ENCODE peak calls at places on chromosomes 11 and 22, in six cellular contexts. D is cardiac fibroblast, E is MM.1S, W is fibroblast of the aortic adventitia, H is cardiac muscle cell, G is A549. T is an unnamed sample.
A peak's percentile ranks its signal among the peaks of the same experiment; 100 is the strongest.

GRCh38 chr11:132072044-132072879 is 701.8 kb downstream of the NTM start:
- DNase-seq in D (peak; percentile 99), E (no peak), W (peak; percentile 96), H (peak; percentile 90), G (no peak), T (no peak)

GRCh38 chr22:46043816-46044717 is 67.1 kb upstream of the WNT7B start:
- DNase-seq in D (peak; percentile 48), E (no peak), W (peak; percentile 45), H (no peak), G (no peak), T (no peak)

GRCh38 chr11:27603376-27603775 is 96.8 kb upstream of the LIN7C start:
- DNase-seq in D (no peak), E (no peak), W (no peak), H (no peak), G (no peak), T (no peak)

GRCh38 chr11:77141034-77141433 is 13.0 kb downstream of the MYO7A start:
- DNase-seq in D (peak; percentile 81), E (no peak), W (peak; percentile 78), H (peak; percentile 63), G (peak; percentile 41), T (no peak)

GRCh38 chr11:93089474-93090102 is 108.2 kb downstream of the SLC36A4 start:
- DNase-seq in D (peak; percentile 81), E (peak; percentile 71), W (peak; percentile 54), H (peak; percentile 80), G (peak; percentile 43), T (peak; percentile 13)

GRCh38 chr11:1983601-1983961 is 14.1 kb downstream of the H19 start:
- DNase-seq in D (no peak), E (no peak), W (no peak), H (no peak), G (peak; percentile 0), T (no peak)

GRCh38 chr11:19244084-19244483 is 3.3 kb upstream of the E2F8 start:
- DNase-seq in D (peak; percentile 67), E (no peak), W (peak; percentile 29), H (peak; percentile 69), G (no peak), T (no peak)

GRCh38 chr11:99383628-99384300 is 363.0 kb downstream of the CNTN5 start:
- DNase-seq in D (no peak), E (no peak), W (no peak), H (no peak), G (no peak), T (no peak)

GRCh38 chr11:72378704-72379383 is 55.5 kb downstream of the CLPB start:
- DNase-seq in D (peak; percentile 5), E (no peak), W (peak; percentile 69), H (peak; percentile 62), G (no peak), T (no peak)

GRCh38 chr11:76410771-76411423 is 29.8 kb downstream of the GVQW3 start:
- DNase-seq in D (no peak), E (no peak), W (peak; percentile 2), H (no peak), G (no peak), T (no peak)

DNA sequence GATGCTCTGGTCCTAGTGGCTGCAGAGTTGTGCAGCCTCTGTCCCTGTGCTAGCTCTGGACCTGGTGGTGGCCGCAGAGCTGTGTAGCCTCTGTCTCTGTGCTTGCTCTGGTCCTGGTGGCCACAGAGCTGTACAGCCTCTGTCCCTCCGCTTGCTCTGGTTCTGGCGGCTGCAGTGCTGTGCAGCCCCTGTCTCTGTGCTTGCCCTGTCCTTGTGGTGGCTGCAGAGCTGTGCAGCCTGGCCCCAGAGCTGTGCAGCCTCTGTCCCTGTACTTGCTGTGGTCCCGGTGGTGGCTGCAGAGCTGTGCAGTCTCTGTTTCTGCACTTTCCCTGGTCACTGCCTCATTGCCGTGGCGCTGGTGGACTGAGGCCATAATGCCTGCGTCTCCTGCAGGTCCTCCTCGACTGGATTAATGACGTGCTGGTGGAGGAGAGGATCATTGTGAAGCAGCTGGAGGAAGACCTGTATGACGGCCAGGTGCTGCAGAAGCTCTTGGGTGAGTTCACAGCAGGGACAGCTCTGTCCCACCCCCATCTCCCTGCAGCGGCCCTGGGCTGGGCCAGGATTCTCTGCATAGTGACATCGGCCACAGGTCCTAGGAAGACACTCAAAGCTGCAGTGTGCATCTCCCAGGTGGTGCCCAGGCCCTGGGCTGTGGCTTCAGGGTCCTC is 61.9 kb upstream of the PARVG start:
- DNase-seq in D (no peak), E (no peak), W (no peak), H (no peak), G (no peak), T (no peak)
- TF ChIP-seq CTCF in D (no peak), E (no peak), W (no peak), H (no peak), G (no peak), T (no peak)

DNA sequence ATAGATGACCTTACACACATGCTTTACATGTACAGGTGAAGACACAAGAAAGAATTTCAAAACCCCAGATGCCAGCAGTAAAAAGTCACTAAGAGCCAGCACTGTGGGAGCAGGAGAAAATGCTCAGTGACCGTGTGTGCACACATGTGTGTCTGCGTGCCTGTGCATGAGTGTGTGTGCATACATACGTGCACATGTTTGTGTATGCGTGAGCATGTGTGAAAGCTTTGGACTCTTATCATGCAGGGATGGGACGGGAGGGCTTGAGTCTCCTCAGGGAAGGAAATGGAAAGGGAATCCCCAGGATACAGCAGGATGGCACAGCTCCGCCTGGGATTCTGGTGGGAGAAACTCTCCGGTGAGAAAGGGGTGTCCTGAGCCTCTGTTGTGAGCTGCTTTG is 121.5 kb upstream of the B3GAT1 start:
- DNase-seq in D (no peak), E (no peak), W (no peak), H (no peak), G (no peak), T (no peak)
- TF ChIP-seq CTCF in D (no peak), E (no peak), W (no peak), H (no peak), G (no peak), T (no peak)

DNA sequence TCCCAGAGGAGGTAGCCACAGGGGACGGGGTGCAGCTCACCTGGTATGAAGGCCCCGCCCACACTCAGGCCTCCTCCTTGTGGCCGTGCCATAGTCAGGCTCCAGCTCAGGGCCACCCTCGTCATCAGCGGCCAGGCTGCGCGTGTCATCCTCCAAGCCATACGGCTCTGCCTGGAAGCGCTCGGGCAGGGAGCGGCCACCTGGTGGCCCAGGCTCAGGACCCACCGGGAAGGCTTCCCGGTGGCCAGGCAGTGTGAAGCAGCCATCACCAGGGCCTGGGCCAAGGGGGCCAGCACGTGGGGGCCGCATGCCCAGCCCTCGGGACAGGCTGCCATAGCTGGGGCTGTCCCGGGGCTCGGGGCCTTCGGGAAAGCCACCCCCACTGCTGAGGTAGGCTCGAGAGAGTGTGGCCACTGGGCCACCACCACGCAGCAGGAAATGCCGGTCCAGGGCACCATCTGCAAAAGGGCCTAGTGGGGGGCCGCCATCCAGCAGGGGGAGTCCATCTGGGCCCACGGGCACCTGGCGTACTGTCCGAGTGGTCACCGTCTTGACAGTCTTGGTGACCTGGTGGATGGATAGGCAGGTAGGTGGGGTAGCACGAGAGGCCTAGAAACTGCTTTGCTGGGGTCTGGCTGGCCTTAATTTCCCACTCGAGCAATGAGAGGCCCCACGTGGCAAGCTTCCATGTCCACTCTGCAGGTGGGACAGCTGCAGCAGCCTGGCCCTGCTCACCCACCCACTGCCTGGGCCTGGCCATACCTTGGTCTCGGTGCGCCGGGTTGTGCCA is 35.3 kb downstream of the ARVCF start:
- DNase-seq in D (no peak), E (no peak), W (no peak), H (no peak), G (no peak), T (no peak)
- TF ChIP-seq CTCF in D (no peak), E (no peak), W (no peak), H (no peak), G (no peak), T (no peak)

GRCh38 chr11:60197442-60197841 is 14.6 kb upstream of the MS4A6A start:
- DNase-seq in D (no peak), E (no peak), W (no peak), H (no peak), G (no peak), T (no peak)

GRCh38 chr11:60193687-60194433 is 11.0 kb upstream of the MS4A6A start:
- DNase-seq in D (peak; percentile 68), E (peak; percentile 78), W (peak; percentile 53), H (peak; percentile 78), G (peak; percentile 60), T (peak; percentile 54)

GRCh38 chr11:60194511-60194910 is 11.6 kb upstream of the MS4A6A start:
- DNase-seq in D (no peak), E (no peak), W (no peak), H (no peak), G (no peak), T (no peak)

GRCh38 chr11:60195923-60196368 is 13.1 kb upstream of the MS4A6A start:
- DNase-seq in D (no peak), E (peak; percentile 70), W (no peak), H (peak; percentile 9), G (no peak), T (no peak)
- TF ChIP-seq CTCF in D (no peak), E (no peak), W (no peak), H (no peak), G (no peak), T (no peak)

DNA sequence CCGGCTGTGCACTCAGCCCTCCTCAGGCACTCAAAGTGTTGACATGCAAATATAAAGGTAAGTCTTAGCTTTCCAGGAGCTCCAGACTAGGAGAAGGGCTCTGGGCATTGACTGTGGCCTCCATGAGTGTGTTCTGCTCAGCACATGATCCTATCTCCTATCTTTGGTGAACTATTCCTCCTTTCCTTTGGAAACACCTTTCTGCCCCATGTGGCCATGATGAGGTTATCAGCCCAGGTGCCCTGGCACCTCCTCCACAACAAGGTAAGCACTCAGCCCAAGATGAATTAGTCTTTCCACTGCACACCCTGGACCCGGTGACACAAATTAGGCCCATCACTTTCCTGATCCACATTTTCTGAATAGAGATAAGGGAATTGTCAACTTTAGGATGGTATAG is 37.9 kb upstream of the LMO1 start:
- DNase-seq in D (no peak), E (no peak), W (no peak), H (no peak), G (no peak), T (no peak)
- TF ChIP-seq CTCF in D (no peak), E (no peak), W (no peak), H (no peak), G (no peak), T (no peak)